ENCODE peak calls at places on chromosomes 7 and 10, in four cellular contexts. One of them, this sample, is unnamed.

GRCh38 chr10:130301026-130301892 is 165.1 kb downstream of the GLRX3 start:
- DNase-seq in spleen: peak; percentile 94
- DNase-seq in HCT116: no peak
- DNase-seq in GM23338: no peak
- DNase-seq in this sample: no peak

GRCh38 chr7:66894463-66895080 is 26.5 kb upstream of the TMEM248 start:
- DNase-seq in GM23338: peak; percentile 81
- DNase-seq in spleen: no peak
- DNase-seq in HCT116: no peak
- DNase-seq in this sample: no peak

GRCh38 chr10:17923728-17924127 is 28.0 kb upstream of the SLC39A12 start:
- DNase-seq in GM23338: no peak
- DNase-seq in HCT116: no peak
- DNase-seq in spleen: no peak
- DNase-seq in this sample: no peak

GRCh38 chr7:3149231-3149960 is 105.7 kb upstream of the CARD11 start:
- DNase-seq in GM23338: no peak
- DNase-seq in spleen: peak; percentile 61
- DNase-seq in HCT116: no peak
- DNase-seq in this sample: no peak

GRCh38 chr7:21107101-21107500 is 320.4 kb upstream of the SP8 start:
- DNase-seq in GM23338: no peak
- DNase-seq in HCT116: no peak
- DNase-seq in spleen: no peak
- DNase-seq in this sample: no peak

GRCh38 chr7:134645935-134646334 is 718 bp upstream of the BPGM start:
- DNase-seq in GM23338: peak; percentile 6
- DNase-seq in spleen: no peak
- DNase-seq in HCT116: no peak
- DNase-seq in this sample: no peak

GRCh38 chr10:112383325-112383724 is 9.4 kb downstream of the ACSL5 start:
- DNase-seq in spleen: no peak
- DNase-seq in GM23338: no peak
- DNase-seq in HCT116: peak; percentile 93
- DNase-seq in this sample: no peak

GRCh38 chr10:16809074-16809718 is 8.0 kb downstream of the RSU1 start:
- DNase-seq in GM23338: peak; percentile 77
- DNase-seq in spleen: no peak
- DNase-seq in HCT116: peak; percentile 31
- DNase-seq in this sample: no peak

GRCh38 chr10:90787906-90788491 is 69.8 kb downstream of the HTR7 start:
- DNase-seq in HCT116: peak; percentile 27
- DNase-seq in GM23338: peak; percentile 79
- DNase-seq in spleen: no peak
- DNase-seq in this sample: no peak

GRCh38 chr10:91694170-91694794 is 61.4 kb upstream of the PPP1R3C start:
- DNase-seq in HCT116: peak; percentile 42
- DNase-seq in spleen: no peak
- DNase-seq in GM23338: peak; percentile 69
- DNase-seq in this sample: no peak

GRCh38 chr10:96502561-96503267 is 11.0 kb downstream of the TLL2 start:
- DNase-seq in GM23338: no peak
- DNase-seq in spleen: no peak
- DNase-seq in HCT116: no peak
- DNase-seq in this sample: no peak

GRCh38 chr7:46767071-46767470 is 814.8 kb downstream of the TNS3 start:
- DNase-seq in spleen: no peak
- DNase-seq in HCT116: no peak
- DNase-seq in GM23338: no peak
- DNase-seq in this sample: no peak

GRCh38 chr7:46763348-46763747 is 818.6 kb downstream of the TNS3 start:
- DNase-seq in HCT116: no peak
- DNase-seq in GM23338: no peak
- DNase-seq in spleen: no peak
- DNase-seq in this sample: no peak

GRCh38 chr7:46759711-46760480 is 822.0 kb downstream of the TNS3 start:
- DNase-seq in GM23338: no peak
- DNase-seq in HCT116: no peak
- DNase-seq in spleen: no peak
- DNase-seq in this sample: no peak

GRCh38 chr7:46764100-46764941 is 817.6 kb downstream of the TNS3 start:
- DNase-seq in GM23338: no peak
- DNase-seq in spleen: no peak
- DNase-seq in HCT116: peak; percentile 95
- DNase-seq in this sample: no peak
- TF ChIP-seq POLR2AphosphoS5 in GM23338: no peak
- TF ChIP-seq POLR2AphosphoS5 in spleen: no peak
- TF ChIP-seq POLR2AphosphoS5 in HCT116: peak; percentile 67
- TF ChIP-seq POLR2AphosphoS5 in this sample: no peak

GRCh38 chr7:92836489-92837213 is at the start of gene CDK6:
- DNase-seq in HCT116: no peak
- DNase-seq in spleen: peak; percentile 92
- DNase-seq in GM23338: peak; percentile 75
- DNase-seq in this sample: no peak
- TF ChIP-seq POLR2AphosphoS5 in HCT116: peak; percentile 61
- TF ChIP-seq POLR2AphosphoS5 in spleen: peak; percentile 70
- TF ChIP-seq POLR2AphosphoS5 in GM23338: no peak
- TF ChIP-seq POLR2AphosphoS5 in this sample: no peak

DNA sequence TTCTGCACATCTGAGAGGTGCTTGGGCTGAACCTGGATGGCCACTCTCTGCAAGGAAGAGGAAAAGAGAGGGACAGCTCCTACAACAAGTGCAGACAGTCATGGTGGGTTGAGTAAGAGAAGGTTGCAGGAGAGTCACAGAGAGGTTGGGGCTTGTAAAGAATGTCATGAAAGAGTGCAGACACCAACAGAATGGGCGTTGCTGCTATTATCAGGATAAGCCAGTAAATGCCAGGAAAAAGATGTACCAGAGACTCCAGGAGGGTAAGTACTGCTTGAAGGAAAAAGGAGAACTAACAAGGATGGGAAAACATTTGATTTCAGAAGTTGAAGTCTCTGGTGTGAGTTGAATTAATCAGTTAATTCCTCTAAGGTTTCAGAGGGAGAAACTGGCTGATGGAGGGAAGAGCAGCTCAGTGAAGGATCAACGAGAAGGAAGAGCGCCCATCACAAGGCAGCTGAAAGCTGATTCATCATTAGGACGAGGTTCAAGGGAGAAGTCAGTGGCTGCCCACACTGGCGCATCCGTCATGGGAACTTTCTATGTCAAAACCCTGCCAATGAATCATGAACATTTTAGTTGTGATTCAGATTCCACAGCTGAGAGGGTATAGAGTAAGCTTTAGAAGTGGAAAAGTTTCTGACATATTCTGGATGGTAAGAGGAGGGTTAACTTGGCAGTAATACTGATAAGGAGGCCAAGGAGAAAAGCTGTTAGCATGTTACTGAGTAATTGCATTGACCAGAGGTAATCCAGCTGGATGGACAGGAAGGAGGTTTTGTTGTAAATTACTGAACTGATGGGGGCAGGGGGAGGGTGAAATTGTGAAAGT is 78.0 kb upstream of the NRP1 start:
- DNase-seq in HCT116: no peak
- DNase-seq in GM23338: no peak
- DNase-seq in spleen: no peak
- DNase-seq in this sample: no peak
- TF ChIP-seq POLR2AphosphoS5 in HCT116: no peak
- TF ChIP-seq POLR2AphosphoS5 in GM23338: no peak
- TF ChIP-seq POLR2AphosphoS5 in spleen: no peak
- TF ChIP-seq POLR2AphosphoS5 in this sample: no peak

DNA sequence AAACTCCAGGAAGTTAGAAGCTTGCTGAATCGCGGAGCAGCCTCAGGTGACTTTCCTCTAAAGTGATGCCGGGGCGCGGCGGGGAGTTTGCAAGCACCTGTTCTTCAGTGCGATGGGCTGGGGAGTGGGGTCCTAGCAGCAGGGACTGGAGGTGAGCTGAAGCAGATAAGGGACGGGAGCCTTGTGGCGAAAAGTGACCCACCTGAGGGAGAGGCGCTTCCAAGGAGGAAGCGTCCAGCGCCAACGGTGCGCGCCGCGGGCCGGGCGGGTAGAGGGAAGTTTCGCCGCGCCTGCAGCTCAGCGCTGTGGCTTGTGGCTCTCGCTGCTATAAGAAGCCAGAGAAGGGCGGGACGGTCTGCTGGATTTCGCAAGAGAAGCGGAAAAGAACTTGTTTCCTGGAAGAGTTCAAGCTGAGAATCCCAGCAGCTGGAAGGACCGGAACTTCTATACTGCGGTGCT is at the start of gene STEAP4:
- DNase-seq in GM23338: peak; percentile 86
- DNase-seq in spleen: peak; percentile 93
- DNase-seq in HCT116: peak; percentile 19
- DNase-seq in this sample: no peak
- TF ChIP-seq POLR2AphosphoS5 in GM23338: no peak
- TF ChIP-seq POLR2AphosphoS5 in spleen: peak; percentile 86
- TF ChIP-seq POLR2AphosphoS5 in HCT116: no peak
- TF ChIP-seq POLR2AphosphoS5 in this sample: no peak

GRCh38 chr7:30528779-30529178 is 24.1 kb upstream of the GGCT start:
- DNase-seq in GM23338: no peak
- DNase-seq in spleen: no peak
- DNase-seq in HCT116: no peak
- DNase-seq in this sample: no peak

GRCh38 chr7:30530373-30530772 is 25.7 kb upstream of the GGCT start:
- DNase-seq in HCT116: no peak
- DNase-seq in GM23338: no peak
- DNase-seq in spleen: no peak
- DNase-seq in this sample: no peak

GRCh38 chr7:30531286-30531685 is 26.7 kb upstream of the GGCT start:
- DNase-seq in HCT116: no peak
- DNase-seq in spleen: no peak
- DNase-seq in GM23338: no peak
- DNase-seq in this sample: no peak

DNA sequence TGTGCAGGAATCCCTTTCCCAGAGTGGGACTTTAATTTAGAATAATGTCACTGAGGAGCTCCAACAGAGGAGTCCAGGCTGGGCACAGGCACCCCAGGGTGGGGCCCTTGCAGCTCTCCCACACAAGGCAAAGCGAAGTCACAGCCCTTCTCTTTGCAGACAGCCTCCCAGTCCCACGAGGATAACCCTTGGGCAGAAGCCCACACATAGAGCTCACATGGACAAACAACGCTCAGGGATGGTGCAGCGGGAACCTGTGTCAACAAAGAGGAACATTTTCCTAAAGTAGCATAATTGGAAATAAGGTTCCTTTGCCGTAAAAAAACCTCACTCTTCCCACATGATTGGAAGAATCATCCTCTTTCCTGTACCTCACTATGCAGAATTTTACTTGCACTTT is 29.3 kb upstream of the GGCT start:
- DNase-seq in HCT116: no peak
- DNase-seq in spleen: no peak
- DNase-seq in GM23338: no peak
- DNase-seq in this sample: no peak
- TF ChIP-seq POLR2AphosphoS5 in HCT116: no peak
- TF ChIP-seq POLR2AphosphoS5 in spleen: no peak
- TF ChIP-seq POLR2AphosphoS5 in GM23338: no peak
- TF ChIP-seq POLR2AphosphoS5 in this sample: no peak

GRCh38 chr7:4831723-4832495 is 29.9 kb downstream of the PAPOLB start:
- DNase-seq in HCT116: no peak
- DNase-seq in GM23338: no peak
- DNase-seq in spleen: no peak
- DNase-seq in this sample: no peak
- TF ChIP-seq POLR2AphosphoS5 in HCT116: no peak
- TF ChIP-seq POLR2AphosphoS5 in GM23338: no peak
- TF ChIP-seq POLR2AphosphoS5 in spleen: no peak
- TF ChIP-seq POLR2AphosphoS5 in this sample: no peak

GRCh38 chr10:87093461-87094372 is 926 bp downstream of the GLUD1 start:
- DNase-seq in HCT116: no peak
- DNase-seq in spleen: peak; percentile 93
- DNase-seq in GM23338: peak; percentile 56
- DNase-seq in this sample: no peak

GRCh38 chr10:87092861-87093460 is 1.7 kb downstream of the GLUD1 start:
- DNase-seq in GM23338: peak; percentile 97
- DNase-seq in spleen: no peak
- DNase-seq in HCT116: no peak
- DNase-seq in this sample: no peak

GRCh38 chr10:87094373-87095240 is at the start of the genes GLUD1 and SHLD2:
- DNase-seq in spleen: peak; percentile 99
- DNase-seq in GM23338: peak; percentile 95
- DNase-seq in HCT116: peak; percentile 87
- DNase-seq in this sample: no peak

GRCh38 chr10:87090779-87091178 is 3.9 kb downstream of the GLUD1 start:
- DNase-seq in spleen: no peak
- DNase-seq in HCT116: no peak
- DNase-seq in GM23338: peak; percentile 10
- DNase-seq in this sample: no peak

DNA sequence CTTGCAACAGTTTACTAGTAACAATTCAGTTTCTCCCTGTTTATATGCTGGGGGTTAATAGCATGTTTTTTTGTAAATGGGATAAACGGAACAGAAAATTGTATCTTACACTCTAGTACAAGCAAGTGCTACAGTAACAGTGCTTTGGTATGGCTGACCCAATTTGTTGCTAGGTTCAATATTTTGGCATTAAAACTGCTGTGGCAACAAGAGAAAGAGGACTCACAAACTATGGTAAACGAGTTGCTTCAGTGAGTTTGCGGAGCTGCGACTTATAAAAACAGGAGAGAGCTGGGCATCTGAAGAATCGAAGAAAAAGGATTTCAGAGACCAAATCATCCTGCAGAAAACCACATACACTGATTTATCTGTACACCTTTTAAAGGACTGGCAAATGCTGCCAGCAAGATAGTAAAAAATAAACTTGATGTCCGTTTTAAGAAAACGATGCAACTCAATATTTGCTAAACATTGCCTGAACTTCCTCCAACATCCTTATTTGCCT is 2.2 kb downstream of the GLUD1 start:
- DNase-seq in spleen: no peak
- DNase-seq in GM23338: peak; percentile 46
- DNase-seq in HCT116: no peak
- DNase-seq in this sample: no peak
- TF ChIP-seq POLR2AphosphoS5 in spleen: no peak
- TF ChIP-seq POLR2AphosphoS5 in GM23338: no peak
- TF ChIP-seq POLR2AphosphoS5 in HCT116: no peak
- TF ChIP-seq POLR2AphosphoS5 in this sample: no peak

GRCh38 chr7:135773451-135773850 is 24.8 kb upstream of the FAM180A start:
- DNase-seq in HCT116: no peak
- DNase-seq in spleen: no peak
- DNase-seq in GM23338: no peak
- DNase-seq in this sample: no peak
- TF ChIP-seq POLR2AphosphoS5 in HCT116: no peak
- TF ChIP-seq POLR2AphosphoS5 in spleen: no peak
- TF ChIP-seq POLR2AphosphoS5 in GM23338: no peak
- TF ChIP-seq POLR2AphosphoS5 in this sample: no peak

GRCh38 chr10:109821672-109822071 is 101.6 kb downstream of the XPNPEP1 start:
- DNase-seq in spleen: no peak
- DNase-seq in HCT116: no peak
- DNase-seq in GM23338: no peak
- DNase-seq in this sample: no peak

GRCh38 chr10:109820620-109821405 is 102.5 kb downstream of the XPNPEP1 start:
- DNase-seq in spleen: no peak
- DNase-seq in GM23338: no peak
- DNase-seq in HCT116: no peak
- DNase-seq in this sample: no peak

GRCh38 chr10:109823196-109823595 is 100.1 kb downstream of the XPNPEP1 start:
- DNase-seq in HCT116: no peak
- DNase-seq in GM23338: no peak
- DNase-seq in spleen: no peak
- DNase-seq in this sample: no peak

GRCh38 chr10:109819807-109820206 is 103.5 kb downstream of the XPNPEP1 start:
- DNase-seq in GM23338: no peak
- DNase-seq in HCT116: no peak
- DNase-seq in spleen: no peak
- DNase-seq in this sample: no peak

GRCh38 chr10:109824206-109824605 is 99.1 kb downstream of the XPNPEP1 start:
- DNase-seq in GM23338: no peak
- DNase-seq in HCT116: no peak
- DNase-seq in spleen: no peak
- DNase-seq in this sample: no peak
- TF ChIP-seq POLR2AphosphoS5 in GM23338: no peak
- TF ChIP-seq POLR2AphosphoS5 in HCT116: no peak
- TF ChIP-seq POLR2AphosphoS5 in spleen: no peak
- TF ChIP-seq POLR2AphosphoS5 in this sample: no peak

This sample was measured in SK-N-MC.